ENCODE peak calls at places on chromosomes 12 and 14, in nine cellular contexts. K is A549, G is K562, C is fibroblast of lung, R is GM23248, H is PC-3, N is mesenchymal stem cell, Z is Karpas-422, D is PC-9. P is an unnamed sample.

GRCh38 chr14:64705406-64706118 is 1.3 kb downstream of the PLEKHG3 start:
- DNase-seq in N (peak), G (no peak), R (peak), D (no peak), K (no peak), H (no peak), C (no peak), Z (no peak), P (no peak)

GRCh38 chr14:65348137-65348536 is 64.4 kb upstream of the FUT8 start:
- DNase-seq in N (peak), H (no peak), K (no peak), Z (no peak), C (peak), D (no peak), R (no peak), G (no peak), P (no peak)

GRCh38 chr12:94207467-94208432 is 59.4 kb downstream of the PLXNC1 start:
- DNase-seq in C (peak), Z (peak), N (no peak), H (peak), G (peak), D (no peak), K (no peak), R (no peak), P (no peak)

GRCh38 chr12:101745481-101745880 is 6.2 kb upstream of the SYCP3 start:
- DNase-seq in G (no peak), H (peak), Z (no peak), K (no peak), N (no peak), D (no peak), C (no peak), R (no peak), P (no peak)

GRCh38 chr12:120365675-120366340 is 3.2 kb downstream of the MSI1 start:
- DNase-seq in R (no peak), C (no peak), H (no peak), N (no peak), G (peak), K (no peak), D (no peak), Z (no peak), P (no peak)

GRCh38 chr14:35533357-35534129 is 421 bp upstream of the INSM2 start:
- DNase-seq in R (peak), C (peak), Z (peak), D (peak), K (peak), N (peak), H (peak), G (peak), P (peak)

GRCh38 chr12:7716391-7716790 is 5.2 kb downstream of the DPPA3 start:
- DNase-seq in C (no peak), G (peak), N (no peak), D (peak), K (peak), H (no peak), R (peak), Z (no peak), P (peak)

GRCh38 chr14:99571303-99571986 is 32.6 kb downstream of the CCDC85C start:
- DNase-seq in D (no peak), K (no peak), G (no peak), Z (no peak), C (no peak), N (no peak), R (no peak), H (peak), P (no peak)

GRCh38 chr14:84343637-84344036 is 1186.3 kb upstream of the FLRT2 start:
- DNase-seq in Z (no peak), H (no peak), G (no peak), R (no peak), K (no peak), D (no peak), C (peak), N (peak), P (no peak)

GRCh38 chr12:117188961-117189724 is 1.1 kb downstream of the FBXO21 start:
- DNase-seq in D (no peak), Z (no peak), K (no peak), G (no peak), R (peak), N (peak), C (peak), H (peak), P (peak)

GRCh38 chr12:58169826-58170225 is 228.5 kb downstream of the ATP23 start:
- DNase-seq in K (no peak), Z (no peak), N (no peak), R (no peak), C (no peak), H (no peak), D (no peak), G (no peak), P (no peak)

GRCh38 chr12:124527861-124528561 is 39.4 kb downstream of the NCOR2 start:
- DNase-seq in Z (no peak), K (no peak), G (no peak), C (no peak), R (peak), H (no peak), D (no peak), N (peak), P (peak)

GRCh38 chr12:113413488-113413939 is 8.7 kb upstream of the SDSL start:
- DNase-seq in Z (no peak), C (no peak), D (no peak), G (peak), R (peak), K (peak), H (peak), N (peak), P (no peak)

GRCh38 chr12:69682136-69682755 is 16.9 kb downstream of the BEST3 start:
- DNase-seq in G (no peak), H (no peak), Z (no peak), N (no peak), R (no peak), D (no peak), C (no peak), K (no peak), P (no peak)

GRCh38 chr14:60654303-60654925 is 5.1 kb upstream of the SIX1 start:
- DNase-seq in H (peak), G (no peak), N (no peak), K (no peak), Z (no peak), D (no peak), R (peak), C (no peak), P (no peak)

GRCh38 chr12:116870306-116870705 is 10.9 kb downstream of the HRK start:
- DNase-seq in K (no peak), Z (no peak), N (no peak), D (no peak), C (no peak), H (no peak), R (no peak), G (no peak), P (no peak)

GRCh38 chr12:66916189-66916588 is 237.3 kb upstream of the GRIP1 start:
- DNase-seq in D (no peak), G (no peak), K (no peak), R (no peak), Z (no peak), N (no peak), C (no peak), H (no peak), P (no peak)

GRCh38 chr12:123029550-123029949 is 49.1 kb downstream of the ARL6IP4 start:
- DNase-seq in R (no peak), N (no peak), K (no peak), C (no peak), Z (no peak), D (no peak), G (no peak), H (no peak), P (no peak)

GRCh38 chr12:109949089-109949488 is 47.1 kb downstream of the GIT2 start:
- DNase-seq in R (peak), N (peak), D (no peak), G (no peak), H (no peak), K (no peak), Z (no peak), C (peak), P (no peak)

GRCh38 chr12:62769076-62769619 is 165.8 kb downstream of the PPM1H start:
- DNase-seq in C (no peak), D (no peak), Z (no peak), G (no peak), K (no peak), N (no peak), R (no peak), H (no peak), P (no peak)

GRCh38 chr12:71430756-71431155 is 8.8 kb upstream of the LGR5 start:
- DNase-seq in H (peak), Z (no peak), G (no peak), D (no peak), R (peak), K (no peak), C (no peak), N (peak), P (no peak)

GRCh38 chr14:88618476-88618875 is 55.6 kb downstream of the ZC3H14 start:
- DNase-seq in C (no peak), H (no peak), D (no peak), G (no peak), K (no peak), Z (no peak), N (no peak), R (no peak), P (peak)

GRCh38 chr12:113118142-113118541 is 17.4 kb downstream of the RASAL1 start:
- DNase-seq in N (no peak), Z (no peak), K (no peak), C (no peak), G (no peak), R (no peak), H (no peak), D (no peak), P (no peak)

GRCh38 chr12:112855375-112855774 is 51.4 kb upstream of the OAS1 start:
- DNase-seq in C (no peak), K (peak), G (no peak), H (peak), R (peak), Z (peak), D (no peak), N (no peak), P (peak)

GRCh38 chr14:94366146-94366887 is 22.1 kb downstream of the SERPINA1 start:
- DNase-seq in N (no peak), Z (no peak), R (no peak), K (no peak), G (no peak), C (no peak), D (no peak), H (no peak), P (no peak)

GRCh38 chr14:34496679-34497513 is 34.9 kb upstream of the SPTSSA start:
- DNase-seq in H (peak), D (peak), K (peak), G (peak), C (peak), Z (no peak), R (peak), N (peak), P (peak)
- H3K4me2 ChIP-seq in H (peak), D (peak), K (peak), G (peak), C (peak), Z (no peak), R (peak), N (no peak), P (no peak)

DNA sequence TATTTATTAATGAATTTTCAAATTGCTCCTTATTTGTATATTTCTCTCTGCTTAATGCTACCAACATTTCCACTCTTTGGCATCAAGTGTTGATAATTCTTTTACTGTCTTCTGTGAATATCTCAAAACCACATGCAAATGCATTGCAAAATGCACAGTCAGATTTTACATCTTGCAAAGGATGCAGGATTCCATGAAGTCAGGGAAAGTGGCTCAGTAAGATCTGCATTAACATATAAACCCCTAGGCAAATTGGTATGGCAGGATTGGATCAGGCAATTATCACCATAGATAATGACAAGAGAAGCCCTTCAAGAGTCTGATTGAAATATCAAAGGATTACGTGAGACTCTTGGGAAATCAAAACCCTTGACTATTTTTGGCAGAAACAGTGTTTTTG is 70.9 kb downstream of the TMTC2 start:
- DNase-seq in K (no peak), H (no peak), R (no peak), C (no peak), G (no peak), D (no peak), Z (no peak), N (no peak), P (no peak)
- H3K4me2 ChIP-seq in K (no peak), H (no peak), R (no peak), C (no peak), G (no peak), D (no peak), Z (no peak), N (no peak), P (no peak)

GRCh38 chr12:4830568-4830967 is 79.1 kb upstream of the KCNA1 start:
- DNase-seq in Z (no peak), C (no peak), N (no peak), G (no peak), K (no peak), H (no peak), R (no peak), D (no peak), P (peak)
- H3K4me2 ChIP-seq in Z (peak), C (no peak), N (no peak), G (no peak), K (no peak), H (no peak), R (no peak), D (no peak), P (no peak)

DNA sequence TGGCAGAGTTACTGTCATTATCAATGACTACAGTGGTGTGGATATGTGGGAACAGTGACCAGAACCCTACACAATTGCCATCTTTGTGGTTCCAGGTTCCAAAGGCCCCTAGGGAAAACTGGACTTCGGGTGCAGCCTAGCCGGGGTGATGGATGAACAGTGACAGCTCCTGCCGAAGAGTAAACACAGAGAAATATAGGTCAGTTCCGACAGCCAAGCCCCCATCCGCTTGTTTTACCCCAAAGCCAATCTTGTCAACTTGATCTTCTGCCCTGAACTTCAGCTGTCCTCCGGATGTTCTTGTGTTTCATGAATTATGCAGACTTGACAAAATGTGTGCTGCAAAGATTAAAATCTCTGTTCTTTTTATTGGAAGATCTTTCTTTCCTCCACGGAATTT is 200.4 kb upstream of the SRRM4 start:
- DNase-seq in H (no peak), G (no peak), C (no peak), N (no peak), D (no peak), K (no peak), Z (no peak), R (no peak), P (no peak)
- H3K4me2 ChIP-seq in H (no peak), G (no peak), C (no peak), N (no peak), D (no peak), K (no peak), Z (no peak), R (no peak), P (no peak)

DNA sequence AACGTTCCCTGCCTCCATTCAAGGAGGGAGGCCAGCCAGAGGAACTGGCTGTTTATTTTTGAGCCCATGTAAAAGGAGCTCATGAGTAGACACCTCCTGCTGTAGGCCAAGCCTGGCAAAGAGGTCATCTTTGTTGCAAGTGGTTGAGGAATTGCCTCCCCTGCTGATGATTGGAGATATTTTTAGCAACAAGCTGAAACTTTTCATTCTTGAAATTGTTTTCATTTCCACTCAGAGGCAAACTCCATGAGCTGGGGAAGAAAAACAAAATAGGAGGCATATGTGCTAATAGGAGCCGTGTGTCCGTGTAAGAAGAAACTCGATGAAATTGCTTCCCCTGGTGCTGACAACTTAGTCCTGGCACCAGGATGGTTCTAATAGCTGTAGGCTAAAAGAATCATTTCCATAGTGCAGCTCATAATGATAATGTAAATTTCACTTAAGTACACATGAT is 440.1 kb upstream of the FAR2 start:
- DNase-seq in G (no peak), D (no peak), C (peak), N (peak), Z (no peak), R (peak), H (no peak), K (no peak), P (no peak)
- H3K4me2 ChIP-seq in G (no peak), D (no peak), C (no peak), N (no peak), Z (no peak), R (peak), H (no peak), K (no peak), P (no peak)

GRCh38 chr12:54220567-54220966 is 31.8 kb upstream of the SMUG1 start:
- DNase-seq in N (no peak), K (no peak), Z (no peak), D (no peak), C (no peak), H (no peak), G (no peak), R (no peak), P (no peak)

GRCh38 chr12:54225666-54226065 is 36.9 kb upstream of the SMUG1 start:
- DNase-seq in Z (no peak), K (no peak), N (no peak), D (no peak), G (no peak), C (no peak), H (no peak), R (peak), P (no peak)

GRCh38 chr12:54221402-54221984 is 32.7 kb upstream of the SMUG1 start:
- DNase-seq in R (no peak), C (no peak), Z (no peak), N (no peak), G (no peak), K (no peak), D (no peak), H (no peak), P (no peak)

GRCh38 chr12:54220092-54220557 is 31.3 kb upstream of the SMUG1 start:
- DNase-seq in H (peak), D (peak), Z (peak), R (peak), C (peak), N (peak), K (peak), G (peak), P (peak)

GRCh38 chr12:54222609-54223008 is 33.8 kb upstream of the SMUG1 start:
- DNase-seq in H (peak), N (peak), R (peak), D (peak), C (peak), G (no peak), Z (no peak), K (peak), P (no peak)
- H3K4me2 ChIP-seq in H (peak), N (no peak), R (peak), D (no peak), C (peak), G (no peak), Z (no peak), K (peak), P (no peak)

GRCh38 chr12:92462049-92462448 is 240.7 kb upstream of the PLEKHG7 start:
- DNase-seq in R (no peak), Z (no peak), G (no peak), K (no peak), H (no peak), D (peak), N (peak), C (no peak), P (no peak)

GRCh38 chr12:92464911-92465310 is 237.9 kb upstream of the PLEKHG7 start:
- DNase-seq in K (no peak), Z (no peak), D (peak), H (no peak), C (no peak), R (no peak), G (no peak), N (no peak), P (peak)

GRCh38 chr12:92465786-92466185 is 237.0 kb upstream of the PLEKHG7 start:
- DNase-seq in N (no peak), C (no peak), Z (no peak), G (no peak), R (no peak), H (no peak), K (no peak), D (no peak), P (no peak)

GRCh38 chr12:92463171-92463570 is 239.6 kb upstream of the PLEKHG7 start:
- DNase-seq in N (no peak), R (no peak), C (no peak), D (no peak), K (no peak), G (no peak), H (no peak), Z (no peak), P (no peak)

GRCh38 chr12:92462527-92462926 is 240.3 kb upstream of the PLEKHG7 start:
- DNase-seq in G (no peak), K (no peak), C (no peak), H (no peak), D (no peak), R (no peak), Z (no peak), N (no peak), P (no peak)
- H3K4me2 ChIP-seq in G (no peak), K (no peak), C (no peak), H (no peak), D (no peak), R (no peak), Z (no peak), N (no peak), P (no peak)

GRCh38 chr14:31207287-31207745 is 277 bp downstream of the HECTD1 start:
- DNase-seq in Z (no peak), N (no peak), G (no peak), R (no peak), C (no peak), K (no peak), H (no peak), D (peak), P (no peak)
- H3K4me2 ChIP-seq in Z (peak), N (peak), G (peak), R (peak), C (no peak), K (peak), H (peak), D (peak), P (peak)

GRCh38 chr12:51198568-51199400 is 19.1 kb downstream of the POU6F1 start:
- DNase-seq in G (no peak), N (peak), K (no peak), H (no peak), Z (no peak), R (no peak), D (no peak), C (no peak), P (no peak)
- H3K4me2 ChIP-seq in G (no peak), N (no peak), K (no peak), H (no peak), Z (no peak), R (no peak), D (no peak), C (no peak), P (no peak)

P was measured in GM23338.